ENCODE peak calls at places on chromosomes 12 and 14, in ten cellular contexts. U, E, X, S, G, W, L, I, N and F are unnamed samples.

GRCh38 chr12:54182086-54182485 is 6.7 kb downstream of the SMUG1 start:
- DNase-seq in U (no peak), X (peak; percentile 62), I (no peak), E (no peak), W (no peak), G (no peak), S (no peak), L (no peak), N (no peak), F (no peak)

GRCh38 chr14:63342381-63342780 is 23.6 kb upstream of the GPHB5 start:
- DNase-seq in U (no peak), G (no peak), X (no peak), S (no peak), W (no peak), N (no peak), L (no peak), I (no peak), E (no peak), F (no peak)

GRCh38 chr12:15738438-15739015 is 50.7 kb downstream of the EPS8 start:
- DNase-seq in S (no peak), N (no peak), E (no peak), U (no peak), I (no peak), L (no peak), W (no peak), X (no peak), G (no peak), F (no peak)

GRCh38 chr12:10982244-10982643 is 4.5 kb downstream of the TAS2R50 start:
- DNase-seq in S (no peak), U (no peak), I (no peak), W (no peak), G (no peak), L (no peak), N (no peak), X (no peak), E (no peak), F (no peak)

GRCh38 chr12:21265932-21266331 is 68.8 kb downstream of the SLCO1A2 start:
- DNase-seq in S (no peak), I (no peak), U (no peak), G (no peak), L (no peak), E (no peak), W (no peak), N (no peak), X (no peak), F (no peak)

GRCh38 chr14:69373104-69373503 is 25.0 kb downstream of the ERH start:
- DNase-seq in N (no peak), G (no peak), S (no peak), E (no peak), X (no peak), I (no peak), L (no peak), U (no peak), W (no peak), F (no peak)

GRCh38 chr12:112161711-112162110 is 36.4 kb downstream of the TRAFD1 start:
- DNase-seq in U (peak; percentile 64), I (no peak), S (no peak), L (no peak), N (no peak), G (no peak), W (no peak), E (no peak), X (no peak), F (no peak)

GRCh38 chr12:113207621-113208040 is 13.6 kb upstream of the TPCN1 start:
- DNase-seq in X (no peak), U (no peak), I (no peak), G (no peak), L (no peak), E (no peak), S (no peak), N (no peak), W (no peak), F (no peak)

GRCh38 chr12:131824450-131824849 is 3.7 kb upstream of the MMP17 start:
- DNase-seq in S (no peak), L (no peak), U (no peak), N (no peak), X (no peak), I (no peak), G (no peak), E (no peak), W (no peak), F (no peak)

GRCh38 chr12:131817241-131817640 is 11.0 kb upstream of the MMP17 start:
- DNase-seq in U (no peak), G (no peak), E (no peak), S (no peak), I (no peak), W (no peak), X (no peak), N (no peak), L (no peak), F (no peak)

GRCh38 chr12:131815132-131815531 is 13.1 kb upstream of the MMP17 start:
- DNase-seq in L (no peak), S (no peak), U (no peak), E (no peak), G (no peak), W (no peak), N (no peak), I (no peak), X (no peak), F (no peak)

GRCh38 chr12:131816495-131816894 is 11.7 kb upstream of the MMP17 start:
- DNase-seq in I (no peak), G (no peak), L (no peak), N (no peak), X (no peak), W (no peak), S (no peak), U (no peak), E (no peak), F (no peak)

GRCh38 chr12:131818821-131819585 is 9.2 kb upstream of the MMP17 start:
- DNase-seq in U (no peak), L (peak; percentile 54), S (no peak), N (no peak), I (no peak), G (no peak), X (no peak), E (no peak), W (no peak), F (peak; percentile 83)
- H3K4me1 ChIP-seq in U (peaks cover 5% of the 10 kb centered on the region), L (peaks cover 27% of the 10 kb centered on the region), S (no peaks in the 10 kb centered on the region), N (no peaks in the 10 kb centered on the region), I (no peaks in the 10 kb centered on the region), G (no peaks in the 10 kb centered on the region), X (no peaks in the 10 kb centered on the region), E (no peaks in the 10 kb centered on the region), W (no peaks in the 10 kb centered on the region), F (peaks cover 2% of the 10 kb centered on the region)

GRCh38 chr12:12561305-12562015 is 1.2 kb downstream of the DUSP16 start:
- DNase-seq in U (peak; percentile 92), N (peak; percentile 68), I (peak; percentile 64), S (peak; percentile 62), W (peak; percentile 69), X (peak; percentile 93), L (peak; percentile 53), E (no peak), G (no peak), F (peak; percentile 89)

GRCh38 chr12:12562016-12562483 is 613 bp downstream of the DUSP16 start:
- DNase-seq in I (peak; percentile 27), U (peak; percentile 87), E (no peak), N (no peak), L (no peak), G (no peak), W (no peak), X (no peak), S (peak; percentile 62), F (no peak)

GRCh38 chr12:12562585-12563245 is at the start of gene DUSP16:
- DNase-seq in U (peak; percentile 96), G (peak; percentile 98), I (peak; percentile 92), L (peak; percentile 96), X (peak; percentile 97), N (peak; percentile 87), W (peak; percentile 93), E (peak; percentile 72), S (peak; percentile 97), F (peak; percentile 92)

GRCh38 chr12:12564911-12565310 is 2.2 kb upstream of the DUSP16 start:
- DNase-seq in I (no peak), S (no peak), U (no peak), N (no peak), G (no peak), W (no peak), E (no peak), X (no peak), L (no peak), F (no peak)

GRCh38 chr12:12563529-12563928 is 866 bp upstream of the DUSP16 start:
- DNase-seq in U (no peak), E (no peak), X (no peak), N (no peak), G (no peak), I (no peak), W (no peak), S (no peak), L (no peak), F (no peak)
- TF ChIP-seq POLR2AphosphoS5 in U (no peak), E (no peak), X (no peak), N (no peak), G (peak; percentile 41), I (no peak), W (peak; percentile 58), S (no peak), L (no peak), F (no peak)

GRCh38 chr12:116138781-116139180 is 138.7 kb downstream of the MED13L start:
- DNase-seq in G (no peak), S (no peak), E (no peak), X (no peak), W (no peak), N (no peak), I (no peak), U (no peak), L (no peak), F (no peak)
- H3K27me3 ChIP-seq in G (no peaks in the 10 kb centered on the region), S (no peaks in the 10 kb centered on the region), E (no peaks in the 10 kb centered on the region), X (no peaks in the 10 kb centered on the region), W (no peaks in the 10 kb centered on the region), N (no peaks in the 10 kb centered on the region), I (no peaks in the 10 kb centered on the region), U (no peaks in the 10 kb centered on the region), L (no peaks in the 10 kb centered on the region), F (no peaks in the 10 kb centered on the region)

GRCh38 chr12:94171595-94171930 is 23.2 kb downstream of the PLXNC1 start:
- DNase-seq in G (no peak), S (no peak), I (no peak), U (no peak), X (no peak), W (no peak), L (no peak), E (no peak), N (no peak), F (no peak)

GRCh38 chr12:94169495-94169894 is 21.1 kb downstream of the PLXNC1 start:
- DNase-seq in N (no peak), X (no peak), E (no peak), S (peak; percentile 72), L (no peak), I (no peak), G (no peak), W (no peak), U (no peak), F (no peak)

GRCh38 chr12:94172031-94172430 is 23.7 kb downstream of the PLXNC1 start:
- DNase-seq in G (no peak), U (no peak), W (no peak), E (no peak), I (peak; percentile 24), S (no peak), L (peak; percentile 15), X (no peak), N (no peak), F (no peak)

GRCh38 chr12:94170690-94171594 is 22.6 kb downstream of the PLXNC1 start:
- DNase-seq in I (no peak), S (peak; percentile 79), W (no peak), X (peak; percentile 21), N (no peak), E (no peak), G (no peak), U (no peak), L (no peak), F (no peak)

DNA sequence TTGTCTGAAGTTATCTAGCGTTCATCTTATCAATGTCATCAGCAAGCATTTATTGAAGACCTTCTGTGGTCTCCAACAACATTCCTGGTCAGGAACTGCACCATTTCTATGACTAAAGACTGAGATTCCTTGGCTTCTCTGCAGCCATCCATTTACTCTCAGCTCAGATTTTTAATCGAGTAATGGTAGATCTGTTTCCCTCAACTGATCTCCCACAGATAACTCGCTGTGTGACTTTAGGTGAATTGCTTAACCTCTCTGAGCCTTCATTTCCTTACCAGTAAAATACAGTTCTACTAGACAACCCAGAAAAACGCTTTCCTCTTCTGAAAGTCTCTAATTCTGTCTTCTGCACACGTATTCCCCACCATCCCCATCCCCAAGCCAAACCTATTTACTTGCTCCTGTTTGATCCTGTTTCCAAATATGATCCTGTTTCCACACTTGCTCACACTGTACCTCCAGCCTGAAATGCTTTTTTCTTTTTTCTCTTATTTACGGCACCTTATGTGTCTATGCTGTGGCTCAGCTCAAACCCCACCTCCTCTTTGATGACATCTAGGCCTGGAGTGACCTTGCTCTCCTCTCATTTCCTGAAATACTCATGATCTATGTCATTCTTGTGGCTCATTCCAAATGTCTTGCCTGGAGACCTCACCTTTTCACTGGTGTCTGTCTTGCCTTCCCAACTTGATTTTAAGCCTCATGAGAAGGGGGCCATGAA is 21.8 kb downstream of the PLXNC1 start:
- DNase-seq in I (no peak), S (no peak), U (no peak), G (no peak), L (peak; percentile 68), N (no peak), E (no peak), X (no peak), W (no peak), F (no peak)
- H3K4me1 ChIP-seq in I (no peaks in the 10 kb centered on the region), S (peaks cover 25% of the 10 kb centered on the region), U (peaks cover 26% of the 10 kb centered on the region), G (no peaks in the 10 kb centered on the region), L (peaks cover 53% of the 10 kb centered on the region), N (peaks cover 8% of the 10 kb centered on the region), E (no peaks in the 10 kb centered on the region), X (peaks cover 17% of the 10 kb centered on the region), W (no peaks in the 10 kb centered on the region), F (peaks cover 4% of the 10 kb centered on the region)